ENCODE peak calls at places on chromosome 15, in five cellular contexts. Z is dermis blood vessel endothelial cell; T is activated T-helper 2 cell treated with anti-CD3 and anti-CD28 coated beads, Interferon-gamma antibody, Interleukin-2, Interleukin-4, amounts not matched to agents 10 μg/mL and 5 μg/mL and 100 μg/mL, durations not matched to agents 14 hours and 24 hours and 36 hours; J is activated CD8-positive, alpha-beta memory T cell treated with anti-CD3 and anti-CD28 coated beads, Interleukin-2, amount 50 U/mL, for 48 hours; G is HFF-Myc. U is an unnamed sample.

GRCh38 chr15:60932051-60932915 is 296.8 kb downstream of the RORA start:
- DNase-seq in Z (peak; percentile 19), T (no peak), J (peak; percentile 67), G (no peak), U (no peak)

GRCh38 chr15:91345761-91346160 is 245.7 kb downstream of the SV2B start:
- DNase-seq in Z (no peak), T (no peak), J (no peak), G (no peak), U (no peak)

GRCh38 chr15:33852094-33852493 is 116.2 kb upstream of the CHRM5 start:
- DNase-seq in Z (no peak), T (no peak), J (no peak), G (no peak), U (no peak)

GRCh38 chr15:67947254-67948039 is 106.7 kb upstream of the PIAS1 start:
- DNase-seq in Z (no peak), T (no peak), J (no peak), G (no peak), U (no peak)

GRCh38 chr15:84818221-84819131 is 1.3 kb downstream of the ALPK3 start:
- DNase-seq in Z (peak; percentile 94), T (no peak), J (no peak), G (no peak), U (no peak)

GRCh38 chr15:85485956-85486567 is 105.7 kb downstream of the AKAP13 start:
- DNase-seq in Z (peak; percentile 92), T (peak; percentile 40), J (no peak), G (peak; percentile 56), U (no peak)

GRCh38 chr15:98612490-98613110 is 35.7 kb upstream of the IGF1R start:
- DNase-seq in Z (no peak), T (no peak), J (no peak), G (no peak), U (no peak)

GRCh38 chr15:51331141-51331540 is 7.3 kb downstream of the CYP19A1 start:
- DNase-seq in Z (no peak), T (no peak), J (no peak), G (no peak), U (no peak)

GRCh38 chr15:74892313-74892712 is 2.5 kb downstream of the MPI start:
- DNase-seq in Z (no peak), T (no peak), J (no peak), G (no peak), U (no peak)

GRCh38 chr15:29126821-29127461 is 142.7 kb downstream of the NSMCE3 start:
- DNase-seq in Z (peak; percentile 13), T (no peak), J (no peak), G (no peak), U (no peak)

GRCh38 chr15:36230741-36231140 is 348.7 kb upstream of the CDIN1 start:
- DNase-seq in Z (no peak), T (no peak), J (no peak), G (no peak), U (no peak)

GRCh38 chr15:56919708-56920637 is 1.5 kb downstream of the TCF12 start:
- DNase-seq in Z (peak; percentile 64), T (peak; percentile 14), J (peak; percentile 70), G (no peak), U (no peak)

GRCh38 chr15:85865070-85865684 is 70.5 kb upstream of the KLHL25 start:
- DNase-seq in Z (peak; percentile 65), T (no peak), J (no peak), G (peak; percentile 14), U (no peak)

GRCh38 chr15:97234841-97235240 is 725.7 kb upstream of the ARRDC4 start:
- DNase-seq in Z (no peak), T (no peak), J (no peak), G (no peak), U (no peak)

GRCh38 chr15:63466378-63467192 is 37.8 kb upstream of the USP3 start:
- DNase-seq in Z (peak; percentile 85), T (peak; percentile 41), J (no peak), G (peak; percentile 63), U (no peak)

GRCh38 chr15:68464451-68465090 is 32.6 kb upstream of the ITGA11 start:
- DNase-seq in Z (no peak), T (no peak), J (no peak), G (no peak), U (no peak)

GRCh38 chr15:58331903-58332675 is 99.7 kb upstream of the LIPC start:
- DNase-seq in Z (peak; percentile 92), T (peak; percentile 76), J (peak; percentile 90), G (peak; percentile 100), U (peak; percentile 94)

GRCh38 chr15:60793656-60794055 is 314.7 kb upstream of the ICE2 start:
- DNase-seq in Z (no peak), T (no peak), J (no peak), G (no peak), U (no peak)

GRCh38 chr15:59315914-59316428 is 56.7 kb downstream of the MYO1E start:
- DNase-seq in Z (no peak), T (no peak), J (no peak), G (no peak), U (no peak)

GRCh38 chr15:73984208-73984979 is 7.7 kb downstream of the STOML1 start:
- DNase-seq in Z (no peak), T (no peak), J (no peak), G (no peak), U (no peak)

GRCh38 chr15:81752149-81752942 is 293.5 kb downstream of the MEX3B start:
- DNase-seq in Z (peak; percentile 11), T (no peak), J (no peak), G (peak; percentile 25), U (no peak)

GRCh38 chr15:58793862-58794261 is 22.8 kb downstream of the MINDY2 start:
- DNase-seq in Z (no peak), T (no peak), J (no peak), G (no peak), U (no peak)

GRCh38 chr15:37034392-37034791 is 66.0 kb downstream of the MEIS2 start:
- DNase-seq in Z (no peak), T (no peak), J (no peak), G (no peak), U (no peak)

GRCh38 chr15:89198934-89199333 is 22.4 kb downstream of the RLBP1 start:
- DNase-seq in Z (no peak), T (no peak), J (no peak), G (no peak), U (no peak)

GRCh38 chr15:51759557-51760070 is 8.2 kb downstream of the TMOD2 start:
- DNase-seq in Z (peak; percentile 5), T (no peak), J (no peak), G (no peak), U (no peak)